ENCODE peak calls at places on chromosomes 3 and 15, in six cellular contexts. One of them, this sample, is unnamed. For H3K4me1, the result is how much of the 10 kb centered on the place peaks cover.

GRCh38 chr15:89874926-89875564 is 18.7 kb downstream of the AP3S2 start:
- DNase-seq in A549: peak
- DNase-seq in upper lobe of left lung: peak
- DNase-seq in ovary: peak
- DNase-seq in K562: peak
- DNase-seq in HepG2: peak
- DNase-seq in this sample: peak

GRCh38 chr15:49242820-49243219 is 72.8 kb downstream of the GALK2 start:
- DNase-seq in A549: no peak
- DNase-seq in upper lobe of left lung: no peak
- DNase-seq in ovary: no peak
- DNase-seq in K562: peak
- DNase-seq in HepG2: no peak
- DNase-seq in this sample: no peak

GRCh38 chr3:45092132-45093031 is 53.8 kb downstream of the CDCP1 start:
- DNase-seq in A549: peak
- DNase-seq in upper lobe of left lung: no peak
- DNase-seq in ovary: no peak
- DNase-seq in K562: peak
- DNase-seq in HepG2: no peak
- DNase-seq in this sample: no peak

GRCh38 chr3:168040624-168041208 is 55.0 kb downstream of the GOLIM4 start:
- DNase-seq in A549: peak
- DNase-seq in upper lobe of left lung: peak
- DNase-seq in ovary: no peak
- DNase-seq in K562: peak
- DNase-seq in HepG2: peak
- DNase-seq in this sample: no peak

GRCh38 chr3:16511561-16512434 is 1.7 kb downstream of the RFTN1 start:
- DNase-seq in A549: no peak
- DNase-seq in upper lobe of left lung: peak
- DNase-seq in ovary: peak
- DNase-seq in K562: no peak
- DNase-seq in HepG2: no peak
- DNase-seq in this sample: peak

GRCh38 chr15:38531509-38531908 is 33.1 kb downstream of the RASGRP1 start:
- DNase-seq in A549: no peak
- DNase-seq in upper lobe of left lung: no peak
- DNase-seq in ovary: no peak
- DNase-seq in K562: no peak
- DNase-seq in HepG2: no peak
- DNase-seq in this sample: no peak

GRCh38 chr3:12629560-12629959 is 34.4 kb downstream of the RAF1 start:
- DNase-seq in A549: no peak
- DNase-seq in upper lobe of left lung: peak
- DNase-seq in ovary: no peak
- DNase-seq in K562: no peak
- DNase-seq in HepG2: no peak
- DNase-seq in this sample: peak

GRCh38 chr3:50318163-50318562 is 4.4 kb downstream of the HYAL2 start:
- DNase-seq in A549: no peak
- DNase-seq in upper lobe of left lung: no peak
- DNase-seq in ovary: no peak
- DNase-seq in K562: no peak
- DNase-seq in HepG2: no peak
- DNase-seq in this sample: no peak

GRCh38 chr3:16885588-16885903 is 791 bp downstream of the PLCL2 start:
- DNase-seq in A549: no peak
- DNase-seq in upper lobe of left lung: no peak
- DNase-seq in ovary: no peak
- DNase-seq in K562: no peak
- DNase-seq in HepG2: no peak
- DNase-seq in this sample: no peak

GRCh38 chr3:46565607-46566039 is 479 bp downstream of the LRRC2 start:
- DNase-seq in A549: no peak
- DNase-seq in upper lobe of left lung: no peak
- DNase-seq in ovary: peak
- DNase-seq in K562: no peak
- DNase-seq in HepG2: peak
- DNase-seq in this sample: no peak

GRCh38 chr3:11904157-11904556 is 57.5 kb upstream of the TAMM41 start:
- DNase-seq in A549: no peak
- DNase-seq in upper lobe of left lung: no peak
- DNase-seq in ovary: no peak
- DNase-seq in K562: no peak
- DNase-seq in HepG2: no peak
- DNase-seq in this sample: no peak

GRCh38 chr15:100116416-100117190 is 225.2 kb downstream of the ADAMTS17 start:
- DNase-seq in A549: no peak
- DNase-seq in upper lobe of left lung: no peak
- DNase-seq in ovary: peak
- DNase-seq in K562: no peak
- DNase-seq in HepG2: no peak
- DNase-seq in this sample: no peak

GRCh38 chr3:173502983-173503568 is 105.5 kb downstream of the NLGN1 start:
- DNase-seq in A549: no peak
- DNase-seq in upper lobe of left lung: no peak
- DNase-seq in ovary: no peak
- DNase-seq in K562: no peak
- DNase-seq in HepG2: no peak
- DNase-seq in this sample: no peak

GRCh38 chr3:165919284-165919683 is 82.1 kb upstream of the BCHE start:
- DNase-seq in A549: no peak
- DNase-seq in upper lobe of left lung: no peak
- DNase-seq in ovary: no peak
- DNase-seq in K562: peak
- DNase-seq in HepG2: no peak
- DNase-seq in this sample: no peak

GRCh38 chr3:48548731-48549705 is 7.6 kb downstream of the PFKFB4 start:
- DNase-seq in A549: peak
- DNase-seq in upper lobe of left lung: peak
- DNase-seq in ovary: peak
- DNase-seq in K562: peak
- DNase-seq in HepG2: peak
- DNase-seq in this sample: peak

GRCh38 chr3:48552111-48552911 is 4.3 kb downstream of the PFKFB4 start:
- DNase-seq in A549: no peak
- DNase-seq in upper lobe of left lung: no peak
- DNase-seq in ovary: no peak
- DNase-seq in K562: no peak
- DNase-seq in HepG2: no peak
- DNase-seq in this sample: peak

GRCh38 chr3:48546203-48546829 is 10.3 kb downstream of the PFKFB4 start:
- DNase-seq in A549: no peak
- DNase-seq in upper lobe of left lung: no peak
- DNase-seq in ovary: no peak
- DNase-seq in K562: no peak
- DNase-seq in HepG2: no peak
- DNase-seq in this sample: no peak

GRCh38 chr3:48543271-48543866 is 13.2 kb downstream of the PFKFB4 start:
- DNase-seq in A549: no peak
- DNase-seq in upper lobe of left lung: peak
- DNase-seq in ovary: no peak
- DNase-seq in K562: no peak
- DNase-seq in HepG2: no peak
- DNase-seq in this sample: peak

GRCh38 chr3:48548165-48548564 is 8.4 kb downstream of the PFKFB4 start:
- DNase-seq in A549: no peak
- DNase-seq in upper lobe of left lung: no peak
- DNase-seq in ovary: no peak
- DNase-seq in K562: peak
- DNase-seq in HepG2: no peak
- DNase-seq in this sample: no peak
- H3K4me1 ChIP-seq in A549: under half
- H3K4me1 ChIP-seq in upper lobe of left lung: under half
- H3K4me1 ChIP-seq in ovary: under half
- H3K4me1 ChIP-seq in K562: under half
- H3K4me1 ChIP-seq in HepG2: half or more
- H3K4me1 ChIP-seq in this sample: under half

GRCh38 chr3:157416347-157417087 is 20.1 kb upstream of the PTX3 start:
- DNase-seq in A549: no peak
- DNase-seq in upper lobe of left lung: no peak
- DNase-seq in ovary: no peak
- DNase-seq in K562: no peak
- DNase-seq in HepG2: no peak
- DNase-seq in this sample: no peak
- TF ChIP-seq POLR2A in A549: no peak
- TF ChIP-seq POLR2A in upper lobe of left lung: no peak
- TF ChIP-seq POLR2A in ovary: no peak
- TF ChIP-seq POLR2A in K562: no peak
- TF ChIP-seq POLR2A in HepG2: no peak
- TF ChIP-seq POLR2A in this sample: no peak

GRCh38 chr3:127588675-127589577 is 1.6 kb downstream of the TPRA1 start:
- DNase-seq in A549: no peak
- DNase-seq in upper lobe of left lung: no peak
- DNase-seq in ovary: no peak
- DNase-seq in K562: peak
- DNase-seq in HepG2: peak
- DNase-seq in this sample: no peak

GRCh38 chr3:127590282-127590592 is 296 bp downstream of the TPRA1 start:
- DNase-seq in A549: no peak
- DNase-seq in upper lobe of left lung: no peak
- DNase-seq in ovary: no peak
- DNase-seq in K562: no peak
- DNase-seq in HepG2: no peak
- DNase-seq in this sample: no peak

GRCh38 chr3:127593187-127593586 is 2.7 kb upstream of the TPRA1 start:
- DNase-seq in A549: no peak
- DNase-seq in upper lobe of left lung: no peak
- DNase-seq in ovary: no peak
- DNase-seq in K562: peak
- DNase-seq in HepG2: no peak
- DNase-seq in this sample: no peak

GRCh38 chr3:127589600-127590281 is 792 bp downstream of the TPRA1 start:
- DNase-seq in A549: no peak
- DNase-seq in upper lobe of left lung: peak
- DNase-seq in ovary: peak
- DNase-seq in K562: no peak
- DNase-seq in HepG2: no peak
- DNase-seq in this sample: no peak

DNA sequence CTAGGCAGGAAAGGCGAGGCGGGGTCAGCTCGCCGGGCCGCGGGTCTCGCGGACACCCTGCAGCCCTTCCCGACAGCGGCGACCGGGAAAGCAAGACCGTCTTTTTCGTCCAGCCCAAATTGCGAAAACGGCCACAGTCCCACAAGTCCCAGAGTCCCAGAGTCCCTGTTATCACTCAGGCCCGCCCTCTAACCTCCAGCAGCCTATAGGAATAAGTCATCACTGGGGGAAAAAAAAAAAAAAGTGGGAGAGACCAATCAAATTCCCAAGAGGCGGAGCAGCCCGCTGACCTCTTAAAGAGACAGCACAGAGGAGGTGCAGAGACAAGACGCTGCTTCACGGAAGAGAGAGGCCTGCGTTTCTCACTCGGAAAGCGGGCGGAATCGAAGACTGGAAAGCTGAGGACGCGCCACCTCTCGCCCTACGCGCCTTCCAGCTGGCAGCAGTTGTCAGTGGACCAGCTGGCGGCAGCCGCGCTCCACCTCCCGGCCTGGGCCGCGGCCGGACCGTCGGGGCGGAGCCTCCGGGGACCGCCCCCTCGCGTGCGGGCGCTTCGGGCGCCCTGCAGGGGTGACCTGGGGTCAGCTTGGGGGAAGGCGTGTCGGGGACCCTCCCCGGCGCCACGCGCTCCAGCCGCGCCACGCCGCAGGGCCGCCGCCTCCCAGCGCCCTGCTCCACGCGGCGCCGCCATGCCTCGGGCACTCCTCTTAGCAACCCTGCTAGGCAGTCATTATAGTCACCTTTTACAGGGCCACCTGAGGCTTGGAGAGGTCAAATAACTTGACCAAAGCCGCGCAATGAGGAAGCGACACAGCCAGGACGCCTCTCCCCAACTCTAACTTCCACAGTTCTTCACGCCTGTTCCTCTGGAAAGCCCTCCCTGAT is at the start of gene TPRA1:
- DNase-seq in A549: peak
- DNase-seq in upper lobe of left lung: peak
- DNase-seq in ovary: peak
- DNase-seq in K562: peak
- DNase-seq in HepG2: peak
- DNase-seq in this sample: peak
- TF ChIP-seq EP300 in A549: no peak
- TF ChIP-seq EP300 in upper lobe of left lung: peak
- TF ChIP-seq EP300 in ovary: no peak
- TF ChIP-seq EP300 in K562: peak
- TF ChIP-seq EP300 in HepG2: no peak
- TF ChIP-seq EP300 in this sample: no peak

GRCh38 chr3:152395764-152396163 is 127.0 kb downstream of the MBNL1 start:
- DNase-seq in A549: no peak
- DNase-seq in upper lobe of left lung: no peak
- DNase-seq in ovary: no peak
- DNase-seq in K562: no peak
- DNase-seq in HepG2: no peak
- DNase-seq in this sample: no peak
- H3K4me1 ChIP-seq in A549: half or more
- H3K4me1 ChIP-seq in upper lobe of left lung: half or more
- H3K4me1 ChIP-seq in ovary: under half
- H3K4me1 ChIP-seq in K562: under half
- H3K4me1 ChIP-seq in HepG2: under half
- H3K4me1 ChIP-seq in this sample: half or more

GRCh38 chr3:39190281-39191025 is 1.9 kb downstream of the XIRP1 start:
- DNase-seq in A549: no peak
- DNase-seq in upper lobe of left lung: no peak
- DNase-seq in ovary: no peak
- DNase-seq in K562: no peak
- DNase-seq in HepG2: no peak
- DNase-seq in this sample: no peak

GRCh38 chr3:39191773-39192172 is 622 bp downstream of the XIRP1 start:
- DNase-seq in A549: no peak
- DNase-seq in upper lobe of left lung: no peak
- DNase-seq in ovary: no peak
- DNase-seq in K562: no peak
- DNase-seq in HepG2: no peak
- DNase-seq in this sample: no peak

GRCh38 chr3:39193391-39193790 is 996 bp upstream of the XIRP1 start:
- DNase-seq in A549: no peak
- DNase-seq in upper lobe of left lung: no peak
- DNase-seq in ovary: no peak
- DNase-seq in K562: no peak
- DNase-seq in HepG2: no peak
- DNase-seq in this sample: no peak

GRCh38 chr3:39191103-39191502 is 1.3 kb downstream of the XIRP1 start:
- DNase-seq in A549: no peak
- DNase-seq in upper lobe of left lung: no peak
- DNase-seq in ovary: no peak
- DNase-seq in K562: no peak
- DNase-seq in HepG2: no peak
- DNase-seq in this sample: no peak

DNA sequence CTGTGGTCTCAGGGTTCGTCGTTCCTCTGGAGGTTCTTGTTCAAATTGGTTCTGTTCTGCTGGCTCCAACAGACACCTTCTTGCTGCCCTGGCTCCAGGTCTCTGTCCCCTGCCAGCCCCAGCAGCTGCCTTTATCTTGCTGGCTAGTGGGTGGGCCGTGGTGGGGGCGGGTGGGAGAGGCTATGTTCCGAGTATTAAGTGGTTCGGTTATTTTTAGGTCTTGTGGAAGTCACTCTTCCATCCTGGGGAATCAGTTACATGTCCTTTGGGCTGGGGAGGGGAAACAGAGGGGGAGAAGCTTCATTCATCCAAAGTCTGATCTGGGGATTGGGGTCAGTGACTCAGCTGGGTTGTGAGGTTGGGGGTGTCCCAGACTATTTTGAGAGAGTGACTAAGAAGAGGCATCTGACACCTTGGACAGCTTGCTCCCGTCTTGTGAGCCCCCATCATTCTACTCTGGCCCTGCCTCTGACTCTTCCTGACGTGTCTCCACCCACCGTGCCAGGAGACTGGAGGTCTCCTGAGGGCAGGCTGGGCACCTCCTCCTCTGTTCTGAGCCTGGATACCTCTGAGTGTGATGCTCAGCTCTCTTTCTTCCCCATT is at the start of gene XIRP1:
- DNase-seq in A549: no peak
- DNase-seq in upper lobe of left lung: no peak
- DNase-seq in ovary: no peak
- DNase-seq in K562: no peak
- DNase-seq in HepG2: no peak
- DNase-seq in this sample: no peak
- TF ChIP-seq POLR2A in A549: no peak
- TF ChIP-seq POLR2A in upper lobe of left lung: no peak
- TF ChIP-seq POLR2A in ovary: no peak
- TF ChIP-seq POLR2A in K562: no peak
- TF ChIP-seq POLR2A in HepG2: no peak
- TF ChIP-seq POLR2A in this sample: no peak